ENCODE peak calls at places on chromosome 22, in six cellular contexts. E is ovary, Q is ascending aorta, X is IMR-90, L is esophagus squamous epithelium, B is AG04450. C is an unnamed sample.
A peak's percentile ranks its signal among the peaks of the same experiment; 100 is the strongest.

GRCh38 chr22:48264586-48264985 is 1502.1 kb downstream of the TBC1D22A start:
- DNase-seq in Q (no peak), L (no peak), B (no peak), X (no peak), E (no peak), C (no peak)

GRCh38 chr22:25372000-25372595 is 152.7 kb downstream of the CRYBB2 start:
- DNase-seq in E (no peak), Q (no peak), L (no peak), B (no peak), X (no peak), C (no peak)

GRCh38 chr22:23153994-23154393 is 8.7 kb downstream of the RAB36 start:
- DNase-seq in E (no peak), L (no peak), Q (no peak), X (no peak), B (no peak), C (no peak)

GRCh38 chr22:50467341-50467740 is 7.5 kb downstream of the SBF1 start:
- DNase-seq in B (no peak), X (no peak), L (no peak), E (no peak), Q (no peak), C (no peak)

GRCh38 chr22:29810156-29810555 is 27.9 kb downstream of the ASCC2 start:
- DNase-seq in L (no peak), Q (no peak), B (no peak), E (no peak), X (no peak), C (no peak)

GRCh38 chr22:46622081-46622521 is 1.9 kb downstream of the GRAMD4 start:
- DNase-seq in L (no peak), E (no peak), Q (no peak), X (no peak), B (no peak), C (no peak)

GRCh38 chr22:23023294-23023693 is 47.0 kb upstream of the GNAZ start:
- DNase-seq in X (no peak), Q (no peak), B (no peak), L (no peak), E (no peak), C (no peak)

GRCh38 chr22:21762712-21763581 is 27.4 kb upstream of the YPEL1 start:
- DNase-seq in X (no peak), E (no peak), Q (no peak), L (no peak), B (no peak), C (no peak)

GRCh38 chr22:37082251-37082650 is 27.3 kb downstream of the TMPRSS6 start:
- DNase-seq in E (no peak), L (no peak), X (peak; percentile 7), Q (no peak), B (no peak), C (no peak)

GRCh38 chr22:12601870-12602779 is 2925.9 kb upstream of the OR11H1 start:
- DNase-seq in B (no peak), X (no peak), E (peak; percentile 30), Q (no peak), L (no peak), C (no peak)

GRCh38 chr22:47417699-47418098 is 655.2 kb downstream of the TBC1D22A start:
- DNase-seq in L (no peak), Q (no peak), E (no peak), X (no peak), B (no peak), C (no peak)

GRCh38 chr22:46515208-46516111 is 22.0 kb downstream of the CELSR1 start:
- DNase-seq in X (peak; percentile 45), L (no peak), B (no peak), E (no peak), Q (no peak), C (peak; percentile 18)

GRCh38 chr22:50338860-50339462 is 4.2 kb upstream of the PPP6R2 start:
- DNase-seq in L (no peak), E (no peak), B (no peak), X (no peak), Q (no peak), C (no peak)

GRCh38 chr22:26770624-26771023 is 113.2 kb downstream of the MIAT start:
- DNase-seq in L (no peak), B (no peak), E (no peak), Q (no peak), X (peak; percentile 37), C (no peak)

GRCh38 chr22:45696227-45696626 is 24.6 kb downstream of the ATXN10 start:
- DNase-seq in E (no peak), Q (no peak), L (no peak), B (no peak), X (no peak), C (no peak)

GRCh38 chr22:25630446-25630845 is 66.0 kb downstream of the GRK3 start:
- DNase-seq in L (no peak), E (no peak), Q (no peak), X (no peak), B (no peak), C (no peak)

GRCh38 chr22:46827072-46827780 is 64.8 kb downstream of the TBC1D22A start:
- DNase-seq in E (no peak), Q (no peak), X (no peak), L (no peak), B (no peak), C (no peak)

GRCh38 chr22:24134090-24134846 is 47.0 kb upstream of the SUSD2 start:
- DNase-seq in E (peak; percentile 54), L (no peak), Q (no peak), B (no peak), X (no peak), C (no peak)

GRCh38 chr22:23158516-23159286 is 13.4 kb downstream of the RAB36 start:
- DNase-seq in X (no peak), E (no peak), L (no peak), Q (no peak), B (no peak), C (no peak)

GRCh38 chr22:37431811-37432707 is 4.8 kb upstream of the ELFN2 start:
- DNase-seq in L (no peak), X (peak; percentile 99), B (peak; percentile 95), Q (no peak), E (no peak), C (peak; percentile 89)

GRCh38 chr22:32338757-32339156 is 18.9 kb upstream of the RFPL3 start:
- DNase-seq in X (no peak), B (no peak), L (no peak), E (peak; percentile 1), Q (no peak), C (no peak)

GRCh38 chr22:27952091-27952490 is 33.0 kb upstream of the PITPNB start:
- DNase-seq in L (no peak), Q (no peak), X (peak; percentile 81), E (no peak), B (peak; percentile 30), C (no peak)

GRCh38 chr22:25021409-25021808 is 68.9 kb downstream of the KIAA1671 start:
- DNase-seq in X (no peak), Q (no peak), E (no peak), B (no peak), L (no peak), C (no peak)

GRCh38 chr22:46897246-46897623 is 134.8 kb downstream of the TBC1D22A start:
- DNase-seq in B (no peak), E (no peak), L (no peak), X (no peak), Q (no peak), C (no peak)

GRCh38 chr22:23698094-23698493 is 7.3 kb downstream of the RGL4 start:
- DNase-seq in E (no peak), L (no peak), X (no peak), Q (no peak), B (no peak), C (no peak)

GRCh38 chr22:27642104-27642800 is 159.3 kb downstream of the MN1 start:
- DNase-seq in E (no peak), Q (no peak), L (no peak), X (no peak), B (no peak), C (no peak)

GRCh38 chr22:47294571-47294970 is 532.1 kb downstream of the TBC1D22A start:
- DNase-seq in Q (no peak), B (no peak), X (no peak), E (no peak), L (no peak), C (no peak)

GRCh38 chr22:37870273-37870672 is 21.1 kb downstream of the EIF3L start:
- DNase-seq in Q (no peak), L (no peak), E (no peak), X (peak; percentile 59), B (no peak), C (no peak)

GRCh38 chr22:36640106-36640672 is 63.4 kb downstream of the CACNG2 start:
- DNase-seq in B (no peak), X (no peak), L (no peak), E (no peak), Q (no peak), C (no peak)

GRCh38 chr22:36998620-36999351 is 20.5 kb downstream of the TST start:
- DNase-seq in Q (no peak), X (peak; percentile 15), B (no peak), E (no peak), L (no peak), C (peak; percentile 30)

GRCh38 chr22:23828800-23829680 is 9.8 kb downstream of the DERL3 start:
- DNase-seq in E (no peak), X (no peak), Q (no peak), L (no peak), B (no peak), C (no peak)

GRCh38 chr22:42974223-42974622 is 40.7 kb downstream of the PACSIN2 start:
- DNase-seq in E (no peak), L (no peak), Q (no peak), B (no peak), X (no peak), C (no peak)
- H3K27ac ChIP-seq in E (no peak overlapping the region), L (no peak overlapping the region), Q (no peak overlapping the region), B (no peak overlapping the region), X (no peak overlapping the region), C (no peak overlapping the region)

DNA sequence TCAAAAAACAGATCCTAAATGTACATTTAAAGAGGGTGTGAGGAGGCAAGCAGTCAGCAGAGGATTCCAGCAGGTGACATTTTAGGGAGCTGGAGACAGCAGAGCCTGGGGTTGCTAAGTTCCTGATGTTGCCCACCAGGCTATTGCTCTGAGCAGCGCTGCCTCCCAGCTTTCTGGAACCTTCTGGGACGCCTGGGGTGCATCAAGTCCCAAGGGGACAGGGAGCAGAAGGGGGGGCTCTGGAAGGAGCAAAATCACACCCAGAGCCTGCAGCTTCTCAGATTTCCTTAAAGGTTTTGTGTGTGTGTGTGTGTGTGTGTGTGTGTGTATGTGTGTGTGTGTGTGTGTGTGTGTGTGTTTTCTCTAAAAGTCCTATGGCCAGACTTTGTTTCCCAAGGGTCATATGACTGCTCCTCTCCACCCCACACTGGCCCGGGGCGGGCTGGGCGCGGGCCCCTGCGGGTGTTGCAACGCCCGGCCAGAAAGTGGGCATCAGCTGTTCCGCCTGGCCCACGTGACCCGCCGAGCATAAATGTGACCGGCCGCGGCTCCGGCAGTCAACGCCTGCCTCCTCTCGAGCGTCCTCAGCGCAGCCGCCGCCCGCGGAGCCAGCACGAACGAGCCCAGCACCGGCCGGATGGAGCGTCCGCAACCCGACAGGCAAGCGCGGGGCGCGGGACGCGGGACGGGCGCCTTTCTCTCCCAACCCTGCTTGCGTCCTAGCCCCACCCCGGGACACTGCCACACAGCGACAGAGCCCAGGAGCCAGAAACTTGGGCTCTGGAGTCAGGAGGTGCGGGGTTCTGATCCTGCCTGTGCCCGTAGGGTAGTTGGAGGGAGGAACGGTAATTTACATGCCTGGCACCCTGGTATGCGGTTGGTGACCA is at the start of gene HMOX1:
- DNase-seq in X (peak; percentile 85), Q (peak; percentile 84), B (peak; percentile 76), E (peak; percentile 91), L (peak; percentile 36), C (peak; percentile 49)
- TF ChIP-seq CTCF in X (peak; percentile 42), Q (no peak), B (no peak), E (no peak), L (peak; percentile 35), C (no peak)

GRCh38 chr22:41256254-41256897 is 15.6 kb upstream of the CHADL start:
- DNase-seq in Q (no peak), X (peak; percentile 80), E (no peak), L (no peak), B (peak; percentile 39), C (peak; percentile 57)
- H3K27ac ChIP-seq in Q (no peak overlapping the region), X (peak overlapping the region; percentile 6), E (no peak overlapping the region), L (peak overlapping the region; percentile 48), B (peak overlapping the region; percentile 73), C (peak overlapping the region; percentile 69)

GRCh38 chr22:39808087-39808486 is 85.5 kb downstream of the ENTHD1 start:
- DNase-seq in L (no peak), B (no peak), Q (no peak), E (no peak), X (peak; percentile 6), C (no peak)
- TF ChIP-seq CTCF in L (peak; percentile 22), B (peak; percentile 47), Q (no peak), E (no peak), X (peak; percentile 39), C (no peak)

C was measured in RWPE1.